ENCODE peak calls at places on chromosomes 6 and 20, in five cellular contexts. L is NCI-H2081; M is stimulated activated naive CD4-positive, alpha-beta T cell; J is hippocampal formation; F is memory B cell. Y is an unnamed sample.

GRCh38 chr6:69542494-69542893 is 254.3 kb downstream of the LMBRD1 start:
- DNase-seq in L (no peak), M (no peak), J (no peak), F (no peak), Y (no peak)

GRCh38 chr20:19254086-19254821 is 41.8 kb downstream of the SLC24A3 start:
- DNase-seq in L (no peak), M (no peak), J (no peak), F (no peak), Y (no peak)

GRCh38 chr6:142218441-142218840 is 71.4 kb downstream of the VTA1 start:
- DNase-seq in L (no peak), M (no peak), J (peak; percentile 22), F (no peak), Y (no peak)

GRCh38 chr20:47493175-47493953 is 8.3 kb upstream of the NCOA3 start:
- DNase-seq in L (peak; percentile 58), M (peak; percentile 31), J (no peak), F (no peak), Y (peak; percentile 53)

GRCh38 chr6:30325873-30326445 is 768 bp upstream of the TRIM39 start:
- DNase-seq in L (peak; percentile 81), M (peak; percentile 65), J (peak; percentile 75), F (no peak), Y (no peak)

GRCh38 chr6:41505084-41506049 is 40.8 kb upstream of the FOXP4 start:
- DNase-seq in L (no peak), M (no peak), J (peak; percentile 17), F (peak; percentile 67), Y (no peak)

GRCh38 chr6:97059473-97059872 is 134.9 kb downstream of the KLHL32 start:
- DNase-seq in L (no peak), M (no peak), J (peak; percentile 76), F (no peak), Y (peak; percentile 45)

GRCh38 chr20:35326732-35327073 is 34.5 kb upstream of the FAM83C start:
- DNase-seq in L (no peak), M (no peak), J (no peak), F (no peak), Y (no peak)

GRCh38 chr6:139337830-139338229 is 36.6 kb downstream of the CITED2 start:
- DNase-seq in L (no peak), M (no peak), J (no peak), F (no peak), Y (no peak)

GRCh38 chr6:53645850-53646249 is 19.7 kb downstream of the KLHL31 start:
- DNase-seq in L (no peak), M (no peak), J (no peak), F (no peak), Y (no peak)

GRCh38 chr20:1169224-1169623 is 15.6 kb downstream of the TMEM74B start:
- DNase-seq in L (no peak), M (no peak), J (no peak), F (no peak), Y (no peak)

GRCh38 chr6:8462169-8462568 is 26.8 kb upstream of the SLC35B3 start:
- DNase-seq in L (no peak), M (no peak), J (no peak), F (no peak), Y (no peak)

GRCh38 chr20:10481671-10482070 is 46.6 kb downstream of the SLX4IP start:
- DNase-seq in L (no peak), M (no peak), J (no peak), F (no peak), Y (no peak)

GRCh38 chr6:125872259-125872921 is 81.6 kb downstream of the NCOA7 start:
- DNase-seq in L (no peak), M (no peak), J (no peak), F (no peak), Y (peak; percentile 51)